ENCODE peak calls at places on chromosome 7, in five cellular contexts. S, T, X, A and H are unnamed samples.

GRCh38 chr7:30678805-30679204 is 3.5 kb downstream of the CRHR2 start:
- DNase-seq in S (no peak), T (no peak), X (no peak), A (no peak), H (no peak)

GRCh38 chr7:64947252-64948000 is 43.4 kb downstream of the ZNF117 start:
- DNase-seq in S (no peak), T (peak), X (no peak), A (peak), H (no peak)

GRCh38 chr7:67788689-67789088 is 792.1 kb downstream of the TYW1 start:
- DNase-seq in S (no peak), T (peak), X (peak), A (peak), H (peak)

GRCh38 chr7:129454249-129454551 is 20.0 kb downstream of the STRIP2 start:
- DNase-seq in S (no peak), T (no peak), X (no peak), A (no peak), H (no peak)

GRCh38 chr7:157644946-157645345 is 308.1 kb downstream of the DNAJB6 start:
- DNase-seq in S (no peak), T (no peak), X (no peak), A (no peak), H (no peak)

GRCh38 chr7:55140221-55140980 is 121.6 kb downstream of the EGFR start:
- DNase-seq in S (no peak), T (no peak), X (no peak), A (no peak), H (no peak)

GRCh38 chr7:93943816-93944540 is 22.4 kb downstream of the GNG11 start:
- DNase-seq in S (no peak), T (no peak), X (no peak), A (no peak), H (no peak)

GRCh38 chr7:133676805-133677370 is 424.0 kb downstream of the EXOC4 start:
- DNase-seq in S (no peak), T (no peak), X (peak), A (no peak), H (no peak)

GRCh38 chr7:149147730-149148653 is 739 bp downstream of the ZNF398 start:
- DNase-seq in S (peak), T (peak), X (peak), A (peak), H (peak)

GRCh38 chr7:69540275-69540674 is 58.0 kb upstream of the AUTS2 start:
- DNase-seq in S (no peak), T (no peak), X (no peak), A (no peak), H (no peak)

GRCh38 chr7:141415999-141416398 is 135.2 kb upstream of the AGK start:
- DNase-seq in S (no peak), T (no peak), X (no peak), A (no peak), H (no peak)

GRCh38 chr7:5510426-5511045 is 86.9 kb upstream of the TNRC18 start:
- DNase-seq in S (no peak), T (no peak), X (no peak), A (no peak), H (no peak)

GRCh38 chr7:131015131-131015954 is 281.3 kb upstream of the KLF14 start:
- DNase-seq in S (peak), T (no peak), X (peak), A (no peak), H (no peak)

GRCh38 chr7:8037151-8037550 is 68.6 kb downstream of the GLCCI1 start:
- DNase-seq in S (no peak), T (no peak), X (no peak), A (no peak), H (no peak)

GRCh38 chr7:45700556-45700955 is 126.4 kb downstream of the ADCY1 start:
- DNase-seq in S (no peak), T (peak), X (no peak), A (no peak), H (no peak)

GRCh38 chr7:30285067-30285530 is 702 bp downstream of the ZNRF2 start:
- DNase-seq in S (no peak), T (peak), X (no peak), A (no peak), H (peak)

GRCh38 chr7:116951366-116952292 is 1.7 kb upstream of the ST7 start:
- DNase-seq in S (peak), T (no peak), X (no peak), A (no peak), H (peak)

GRCh38 chr7:102856036-102856435 is 56.8 kb upstream of the LRRC17 start:
- DNase-seq in S (no peak), T (no peak), X (no peak), A (no peak), H (no peak)

GRCh38 chr7:80499350-80499955 is 12.4 kb downstream of the GNAT3 start:
- DNase-seq in S (peak), T (no peak), X (peak), A (no peak), H (no peak)

GRCh38 chr7:143008007-143008901 is 18.7 kb downstream of the OR9A2 start:
- DNase-seq in S (peak), T (peak), X (peak), A (peak), H (peak)

GRCh38 chr7:130752424-130752823 is 18.4 kb upstream of the KLF14 start:
- DNase-seq in S (no peak), T (no peak), X (no peak), A (no peak), H (no peak)

GRCh38 chr7:86733783-86734182 is 90.1 kb downstream of the GRM3 start:
- DNase-seq in S (no peak), T (no peak), X (peak), A (no peak), H (peak)

GRCh38 chr7:23967949-23968599 is 258.1 kb downstream of the STK31 start:
- DNase-seq in S (no peak), T (no peak), X (no peak), A (no peak), H (no peak)

GRCh38 chr7:120272261-120272895 is 597 bp upstream of the KCND2 start:
- DNase-seq in S (peak), T (peak), X (peak), A (peak), H (peak)

GRCh38 chr7:138024765-138025164 is 22.9 kb upstream of the CREB3L2 start:
- DNase-seq in S (no peak), T (no peak), X (no peak), A (no peak), H (no peak)

GRCh38 chr7:127253289-127254162 is 785 bp upstream of the GRM8 start:
- DNase-seq in S (peak), T (peak), X (peak), A (peak), H (peak)

GRCh38 chr7:7869036-7869435 is 99.6 kb upstream of the GLCCI1 start:
- DNase-seq in S (no peak), T (peak), X (no peak), A (no peak), H (no peak)

GRCh38 chr7:44222776-44223261 is 22.0 kb downstream of the YKT6 start:
- DNase-seq in S (no peak), T (no peak), X (no peak), A (no peak), H (no peak)

GRCh38 chr7:151018421-151019129 is 5.7 kb downstream of the ATG9B start:
- DNase-seq in S (no peak), T (no peak), X (no peak), A (no peak), H (no peak)

GRCh38 chr7:147412782-147413186 is 1177.8 kb upstream of the C7orf33 start:
- DNase-seq in S (peak), T (no peak), X (peak), A (no peak), H (no peak)

GRCh38 chr7:28984631-28985030 is 26.5 kb upstream of the TRIL start:
- DNase-seq in S (no peak), T (peak), X (no peak), A (no peak), H (no peak)

GRCh38 chr7:13904689-13905088 is 84.8 kb downstream of the ETV1 start:
- DNase-seq in S (no peak), T (no peak), X (no peak), A (no peak), H (no peak)

GRCh38 chr7:96786998-96787395 is 77.4 kb upstream of the SEM1 start:
- DNase-seq in S (no peak), T (no peak), X (no peak), A (no peak), H (no peak)

GRCh38 chr7:16744518-16745250 is 8.9 kb upstream of the TSPAN13 start:
- DNase-seq in S (no peak), T (no peak), X (no peak), A (no peak), H (no peak)

GRCh38 chr7:16742547-16742946 is 11.0 kb upstream of the TSPAN13 start:
- DNase-seq in S (no peak), T (no peak), X (no peak), A (no peak), H (peak)

GRCh38 chr7:16747095-16747494 is 6.5 kb upstream of the TSPAN13 start:
- DNase-seq in S (no peak), T (no peak), X (no peak), A (no peak), H (no peak)

GRCh38 chr7:16743207-16743606 is 10.3 kb upstream of the TSPAN13 start:
- DNase-seq in S (no peak), T (no peak), X (no peak), A (no peak), H (no peak)

DNA sequence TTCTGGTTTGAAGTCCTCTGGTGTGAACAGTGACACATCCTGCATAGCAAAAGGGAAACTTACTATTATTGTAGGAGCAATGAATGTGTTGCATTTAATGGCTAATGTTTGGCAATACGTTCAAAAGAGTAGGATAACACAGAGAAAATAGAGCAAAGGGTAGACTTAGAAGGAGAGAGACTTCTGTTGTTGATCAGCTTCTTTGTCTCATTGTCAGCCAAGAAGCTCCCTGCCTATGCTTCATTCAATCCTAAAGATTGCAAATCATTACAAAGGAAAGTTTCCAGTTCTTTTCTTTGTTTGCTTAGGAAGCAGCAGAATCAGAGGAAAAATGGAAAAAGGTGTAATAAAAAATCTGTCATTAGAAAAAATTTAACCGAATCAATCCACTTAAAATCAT is 7.9 kb upstream of the TSPAN13 start:
- DNase-seq in S (no peak), T (no peak), X (no peak), A (no peak), H (no peak)
- TF ChIP-seq RFX5 in S (no peak), T (no peak), X (no peak), A (no peak), H (no peak)

GRCh38 chr7:155815332-155816191 is 3.3 kb upstream of the SHH start:
- DNase-seq in S (no peak), T (peak), X (peak), A (peak), H (peak)
- TF ChIP-seq RFX5 in S (no peak), T (no peak), X (no peak), A (no peak), H (no peak)

GRCh38 chr7:70710011-70710480 is 421.9 kb upstream of the GALNT17 start:
- DNase-seq in S (no peak), T (no peak), X (peak), A (no peak), H (no peak)
- TF ChIP-seq RFX5 in S (no peak), T (no peak), X (no peak), A (no peak), H (no peak)

GRCh38 chr7:39910108-39910869 is 39.8 kb upstream of the CDK13 start:
- DNase-seq in S (peak), T (no peak), X (no peak), A (no peak), H (no peak)
- TF ChIP-seq RFX5 in S (no peak), T (no peak), X (no peak), A (no peak), H (no peak)

DNA sequence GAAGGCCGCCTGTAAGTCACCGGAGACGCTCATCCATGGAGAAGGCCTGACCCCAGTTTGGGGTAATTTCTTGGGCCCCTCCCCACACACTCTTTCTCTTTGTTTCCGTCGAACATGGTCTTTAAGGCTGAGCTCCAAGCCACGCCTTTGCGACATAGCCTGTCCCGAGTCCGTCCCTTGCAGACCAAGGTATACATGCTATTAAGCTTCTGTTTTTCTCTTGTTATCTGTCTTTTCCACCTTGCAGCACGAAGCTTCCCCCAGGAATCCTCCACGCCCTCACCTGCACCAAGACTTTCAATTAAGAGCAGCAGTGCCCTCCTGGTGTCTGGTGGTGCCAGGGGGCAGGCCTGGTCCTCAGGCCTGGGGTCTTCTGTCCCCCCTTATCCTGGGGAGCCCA is 4.2 kb upstream of the FAM20C start:
- DNase-seq in S (no peak), T (no peak), X (no peak), A (no peak), H (peak)
- TF ChIP-seq RFX5 in S (no peak), T (no peak), X (no peak), A (no peak), H (no peak)